ENCODE peak calls at places on chromosomes 12 and 14, in four cellular contexts. R is activated CD4-positive, alpha-beta T cell treated with anti-CD3 and anti-CD28 coated beads for 36 hours; O is Ammon's horn; U is CD4-positive, alpha-beta T cell. Q is an unnamed sample.

GRCh38 chr14:67524152-67524963 is 8.7 kb upstream of the PLEKHH1 start:
- DNase-seq in R (no peak), O (no peak), U (no peak), Q (no peak)

GRCh38 chr12:103745962-103746361 is 95.1 kb downstream of the NT5DC3 start:
- DNase-seq in R (no peak), O (no peak), U (no peak), Q (no peak)

GRCh38 chr12:17215754-17216153 is 609.8 kb upstream of the LMO3 start:
- DNase-seq in R (no peak), O (peak), U (no peak), Q (no peak)

GRCh38 chr14:55267816-55268215 is 3.4 kb upstream of the FBXO34 start:
- DNase-seq in R (no peak), O (no peak), U (no peak), Q (no peak)

GRCh38 chr14:104924421-104925213 is at the start of gene PLD4:
- DNase-seq in R (no peak), O (no peak), U (no peak), Q (no peak)

GRCh38 chr12:130562711-130563110 is 153.4 kb downstream of the RIMBP2 start:
- DNase-seq in R (no peak), O (no peak), U (no peak), Q (no peak)

GRCh38 chr14:56461876-56462275 is 117.7 kb upstream of the TMEM260 start:
- DNase-seq in R (no peak), O (no peak), U (no peak), Q (no peak)

GRCh38 chr12:68565391-68565903 is 45.3 kb upstream of the RAP1B start:
- DNase-seq in R (no peak), O (no peak), U (no peak), Q (no peak)

GRCh38 chr12:51371295-51371953 is 19.8 kb downstream of the GALNT6 start:
- DNase-seq in R (no peak), O (peak), U (no peak), Q (peak)

GRCh38 chr12:3061129-3061857 is 15.9 kb upstream of the TSPAN9 start:
- DNase-seq in R (no peak), O (no peak), U (no peak), Q (no peak)

GRCh38 chr14:69242311-69243224 is 17.4 kb upstream of the GALNT16 start:
- DNase-seq in R (peak), O (peak), U (peak), Q (peak)

GRCh38 chr12:54000774-54001114 is 783 bp downstream of the HOXC9 start:
- DNase-seq in R (no peak), O (no peak), U (no peak), Q (no peak)

GRCh38 chr12:88703790-88704189 is 123.5 kb upstream of the KITLG start:
- DNase-seq in R (no peak), O (no peak), U (no peak), Q (no peak)

GRCh38 chr14:91098591-91098990 is 15.3 kb upstream of the DGLUCY start:
- DNase-seq in R (no peak), O (no peak), U (no peak), Q (no peak)

GRCh38 chr14:49106721-49107689 is 479.2 kb downstream of the RPS29 start:
- DNase-seq in R (no peak), O (no peak), U (no peak), Q (no peak)

GRCh38 chr12:99121476-99121965 is 476.4 kb downstream of the APAF1 start:
- DNase-seq in R (no peak), O (peak), U (no peak), Q (no peak)

GRCh38 chr12:67472551-67472950 is 176.0 kb upstream of the DYRK2 start:
- DNase-seq in R (no peak), O (peak), U (no peak), Q (no peak)

GRCh38 chr12:85617307-85618091 is 218.7 kb downstream of the RASSF9 start:
- DNase-seq in R (no peak), O (no peak), U (no peak), Q (no peak)

GRCh38 chr12:30519535-30519934 is 176.1 kb downstream of the IPO8 start:
- DNase-seq in R (no peak), O (no peak), U (no peak), Q (no peak)

GRCh38 chr14:88312262-88312661 is 10.8 kb downstream of the KCNK10 start:
- DNase-seq in R (no peak), O (peak), U (no peak), Q (no peak)

Q was measured in HuH-7.5.